ENCODE peak calls at places on chromosome 14, in eight cellular contexts. O is endothelial cell, L is pancreas, D is HCT116, X is body of pancreas, T is MCF 10A, I is cardiac fibroblast, F is B cell. Y is an unnamed sample.

GRCh38 chr14:38405851-38406630 is 150.1 kb upstream of the CLEC14A start:
- DNase-seq in O (no peak), L (no peak), D (no peak), X (no peak), T (no peak), I (peak; percentile 48), F (no peak), Y (no peak)

GRCh38 chr14:23054000-23054811 is 3.1 kb downstream of the CDH24 start:
- DNase-seq in O (peak; percentile 46), L (no peak), D (no peak), X (no peak), T (no peak), I (peak; percentile 12), F (no peak), Y (no peak)

GRCh38 chr14:26255213-26255612 is 342.6 kb downstream of the NOVA1 start:
- DNase-seq in O (no peak), L (no peak), D (no peak), X (no peak), T (peak; percentile 8), I (peak; percentile 44), F (no peak), Y (no peak)

GRCh38 chr14:96723946-96724345 is 73.2 kb upstream of the VRK1 start:
- DNase-seq in O (no peak), L (no peak), D (no peak), X (no peak), T (no peak), I (no peak), F (no peak), Y (no peak)

GRCh38 chr14:48771717-48772116 is 814.5 kb downstream of the RPS29 start:
- DNase-seq in O (no peak), L (no peak), D (no peak), X (no peak), T (no peak), I (no peak), F (no peak), Y (no peak)

GRCh38 chr14:55052259-55052930 is 948 bp downstream of the MAPK1IP1L start:
- DNase-seq in O (no peak), L (no peak), D (no peak), X (no peak), T (no peak), I (peak; percentile 41), F (no peak), Y (no peak)

GRCh38 chr14:64266206-64266605 is 28.0 kb downstream of the ESR2 start:
- DNase-seq in O (no peak), L (no peak), D (no peak), X (no peak), T (peak; percentile 22), I (peak; percentile 76), F (peak; percentile 12), Y (no peak)

GRCh38 chr14:47539065-47539464 is 136.3 kb downstream of the MDGA2 start:
- DNase-seq in O (peak; percentile 6), L (no peak), D (no peak), X (no peak), T (peak; percentile 18), I (no peak), F (no peak), Y (no peak)

GRCh38 chr14:81464253-81465001 is 64.3 kb upstream of the STON2 start:
- DNase-seq in O (peak; percentile 70), L (no peak), D (peak; percentile 40), X (peak; percentile 54), T (peak; percentile 75), I (peak; percentile 77), F (peak; percentile 76), Y (no peak)

GRCh38 chr14:55715889-55716288 is 135.9 kb downstream of the KTN1 start:
- DNase-seq in O (no peak), L (no peak), D (no peak), X (peak; percentile 31), T (no peak), I (peak; percentile 89), F (no peak), Y (peak; percentile 86)

GRCh38 chr14:39251547-39251946 is 17.8 kb downstream of the MIA2 start:
- DNase-seq in O (no peak), L (no peak), D (no peak), X (no peak), T (no peak), I (no peak), F (no peak), Y (no peak)

GRCh38 chr14:51552768-51553426 is 98.8 kb upstream of the FRMD6 start:
- DNase-seq in O (no peak), L (no peak), D (no peak), X (peak; percentile 15), T (peak; percentile 91), I (no peak), F (no peak), Y (no peak)

GRCh38 chr14:69543341-69544249 is 31.1 kb downstream of the CCDC177 start:
- DNase-seq in O (peak; percentile 68), L (no peak), D (peak; percentile 48), X (peak; percentile 26), T (peak; percentile 98), I (peak; percentile 98), F (no peak), Y (no peak)

GRCh38 chr14:71688576-71688975 is 243.7 kb upstream of the RGS6 start:
- DNase-seq in O (no peak), L (no peak), D (no peak), X (no peak), T (no peak), I (peak; percentile 60), F (no peak), Y (no peak)

GRCh38 chr14:68463705-68464104 is 329.2 kb downstream of the ZFP36L1 start:
- DNase-seq in O (no peak), L (no peak), D (no peak), X (no peak), T (peak; percentile 45), I (peak; percentile 56), F (no peak), Y (no peak)

DNA sequence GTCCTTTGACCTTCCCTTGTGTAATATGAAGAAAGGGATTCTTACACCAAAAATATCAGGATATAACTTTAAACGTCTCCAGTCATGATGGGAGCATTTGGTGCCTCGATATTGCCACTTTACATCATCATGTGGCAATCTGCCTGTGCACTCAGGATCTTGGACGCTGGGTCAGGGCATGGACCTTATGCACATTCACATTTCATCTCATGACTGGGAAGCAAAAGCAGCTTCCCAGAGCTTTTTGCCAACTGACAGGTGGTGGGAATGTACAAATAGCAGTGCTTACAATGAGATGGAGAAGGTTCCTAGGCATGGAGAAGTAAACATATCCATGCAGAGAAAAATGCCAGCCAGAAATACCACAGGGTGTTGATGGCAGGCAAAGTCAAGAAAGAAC is 30.3 kb downstream of the EFCAB11 start:
- DNase-seq in O (no peak), L (no peak), D (no peak), X (no peak), T (no peak), I (no peak), F (no peak), Y (no peak)
- TF ChIP-seq CTCF in O (no peak), L (no peak), D (no peak), X (no peak), T (no peak), I (no peak), F (no peak), Y (no peak)

GRCh38 chr14:102195446-102195845 is 55.7 kb downstream of the WDR20 start:
- DNase-seq in O (no peak), L (no peak), D (no peak), X (no peak), T (no peak), I (no peak), F (no peak), Y (no peak)
- TF ChIP-seq CTCF in O (no peak), L (no peak), D (no peak), X (no peak), T (no peak), I (no peak), F (no peak), Y (no peak)

GRCh38 chr14:50364792-50365191 is 31.9 kb downstream of the CDKL1 start:
- DNase-seq in O (no peak), L (no peak), D (peak; percentile 21), X (no peak), T (no peak), I (no peak), F (no peak), Y (no peak)
- TF ChIP-seq CTCF in O (no peak), L (no peak), D (peak; percentile 17), X (peak; percentile 19), T (no peak), I (no peak), F (no peak), Y (no peak)

DNA sequence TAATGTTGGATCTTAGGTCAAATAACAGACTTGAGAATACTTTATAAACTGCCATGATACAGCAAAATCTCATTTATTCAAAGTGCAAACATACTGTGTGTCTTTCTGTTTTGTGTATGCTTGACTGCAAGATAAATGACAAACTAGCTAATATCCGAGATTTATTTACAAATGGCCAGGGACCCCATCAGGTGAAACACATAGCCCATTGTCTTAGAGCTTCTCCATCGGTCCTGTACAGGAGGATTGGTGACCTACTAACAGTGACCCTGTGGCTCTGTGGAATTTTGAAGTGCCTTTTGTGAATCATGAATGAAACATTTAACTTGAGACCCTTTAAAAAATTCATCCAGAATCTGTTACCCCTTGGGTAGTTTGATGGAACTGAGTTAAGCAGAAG is 27.1 kb downstream of the SLC25A29 start:
- DNase-seq in O (no peak), L (no peak), D (no peak), X (no peak), T (no peak), I (no peak), F (no peak), Y (no peak)
- TF ChIP-seq CTCF in O (no peak), L (no peak), D (no peak), X (no peak), T (no peak), I (no peak), F (no peak), Y (peak; percentile 1)

GRCh38 chr14:53999061-53999488 is 42.5 kb upstream of the BMP4 start:
- DNase-seq in O (no peak), L (no peak), D (no peak), X (no peak), T (no peak), I (peak; percentile 25), F (no peak), Y (no peak)

GRCh38 chr14:54003064-54003463 is 46.4 kb upstream of the BMP4 start:
- DNase-seq in O (no peak), L (no peak), D (no peak), X (no peak), T (no peak), I (no peak), F (no peak), Y (no peak)

GRCh38 chr14:54002653-54003052 is 46.0 kb upstream of the BMP4 start:
- DNase-seq in O (no peak), L (no peak), D (no peak), X (no peak), T (no peak), I (peak; percentile 47), F (no peak), Y (no peak)

GRCh38 chr14:54000341-54000811 is 43.8 kb upstream of the BMP4 start:
- DNase-seq in O (no peak), L (no peak), D (no peak), X (no peak), T (peak; percentile 6), I (peak; percentile 30), F (no peak), Y (no peak)

GRCh38 chr14:54001189-54001878 is 44.7 kb upstream of the BMP4 start:
- DNase-seq in O (no peak), L (no peak), D (no peak), X (no peak), T (peak; percentile 6), I (no peak), F (no peak), Y (no peak)
- TF ChIP-seq CTCF in O (no peak), L (no peak), D (peak; percentile 51), X (no peak), T (no peak), I (no peak), F (no peak), Y (peak; percentile 11)